ENCODE peak calls at places on chromosomes 4 and X, in eight cellular contexts. One of them, this sample, is unnamed.
A peak's percentile ranks its signal among the peaks of the same experiment; 100 is the strongest.

GRCh38 chr4:39308576-39308975 is 57.6 kb downstream of the RFC1 start:
- DNase-seq in activated CD8-positive, alpha-beta memory T cell treated with anti-CD3 and anti-CD28 coated beads, Interleukin-2, amount 50 U/mL, for 4 hours: no peak
- DNase-seq in hypothalamus: no peak
- DNase-seq in HEK293T: no peak
- DNase-seq in stimulated activated CD4-positive, alpha-beta T cell treated with anti-CD3 and anti-CD28 coated beads, Interleukin-4, amount 100 ng/mL, for 1 hour: no peak
- DNase-seq in kidney tubule cell: no peak
- DNase-seq in hepatocyte: no peak
- DNase-seq in CD8-positive, alpha-beta memory T cell: no peak
- DNase-seq in this sample: no peak

GRCh38 chr4:186823989-186824388 is 100.3 kb upstream of the FAT1 start:
- DNase-seq in activated CD8-positive, alpha-beta memory T cell treated with anti-CD3 and anti-CD28 coated beads, Interleukin-2, amount 50 U/mL, for 4 hours: no peak
- DNase-seq in hypothalamus: no peak
- DNase-seq in HEK293T: no peak
- DNase-seq in stimulated activated CD4-positive, alpha-beta T cell treated with anti-CD3 and anti-CD28 coated beads, Interleukin-4, amount 100 ng/mL, for 1 hour: no peak
- DNase-seq in kidney tubule cell: no peak
- DNase-seq in hepatocyte: no peak
- DNase-seq in CD8-positive, alpha-beta memory T cell: no peak
- DNase-seq in this sample: no peak

GRCh38 chr4:61408163-61408562 is 208.0 kb downstream of the ADGRL3 start:
- DNase-seq in activated CD8-positive, alpha-beta memory T cell treated with anti-CD3 and anti-CD28 coated beads, Interleukin-2, amount 50 U/mL, for 4 hours: no peak
- DNase-seq in hypothalamus: no peak
- DNase-seq in HEK293T: no peak
- DNase-seq in stimulated activated CD4-positive, alpha-beta T cell treated with anti-CD3 and anti-CD28 coated beads, Interleukin-4, amount 100 ng/mL, for 1 hour: no peak
- DNase-seq in kidney tubule cell: no peak
- DNase-seq in hepatocyte: no peak
- DNase-seq in CD8-positive, alpha-beta memory T cell: no peak
- DNase-seq in this sample: no peak

GRCh38 chrX:51902651-51903050 is 9.2 kb downstream of the MAGED1 start:
- DNase-seq in activated CD8-positive, alpha-beta memory T cell treated with anti-CD3 and anti-CD28 coated beads, Interleukin-2, amount 50 U/mL, for 4 hours: no peak
- DNase-seq in hypothalamus: no peak
- DNase-seq in HEK293T: no peak
- DNase-seq in stimulated activated CD4-positive, alpha-beta T cell treated with anti-CD3 and anti-CD28 coated beads, Interleukin-4, amount 100 ng/mL, for 1 hour: no peak
- DNase-seq in kidney tubule cell: no peak
- DNase-seq in hepatocyte: no peak
- DNase-seq in CD8-positive, alpha-beta memory T cell: no peak
- DNase-seq in this sample: no peak

GRCh38 chr4:186792994-186793393 is 69.3 kb upstream of the FAT1 start:
- DNase-seq in activated CD8-positive, alpha-beta memory T cell treated with anti-CD3 and anti-CD28 coated beads, Interleukin-2, amount 50 U/mL, for 4 hours: no peak
- DNase-seq in hypothalamus: no peak
- DNase-seq in HEK293T: no peak
- DNase-seq in stimulated activated CD4-positive, alpha-beta T cell treated with anti-CD3 and anti-CD28 coated beads, Interleukin-4, amount 100 ng/mL, for 1 hour: no peak
- DNase-seq in kidney tubule cell: no peak
- DNase-seq in hepatocyte: no peak
- DNase-seq in CD8-positive, alpha-beta memory T cell: no peak
- DNase-seq in this sample: no peak

GRCh38 chr4:109803924-109804571 is 2.2 kb upstream of the CFI start:
- DNase-seq in activated CD8-positive, alpha-beta memory T cell treated with anti-CD3 and anti-CD28 coated beads, Interleukin-2, amount 50 U/mL, for 4 hours: no peak
- DNase-seq in hypothalamus: no peak
- DNase-seq in HEK293T: peak; percentile 23
- DNase-seq in stimulated activated CD4-positive, alpha-beta T cell treated with anti-CD3 and anti-CD28 coated beads, Interleukin-4, amount 100 ng/mL, for 1 hour: no peak
- DNase-seq in kidney tubule cell: peak; percentile 66
- DNase-seq in hepatocyte: peak; percentile 60
- DNase-seq in CD8-positive, alpha-beta memory T cell: peak; percentile 15
- DNase-seq in this sample: peak; percentile 48

GRCh38 chr4:103018391-103019318 is 850 bp downstream of the SLC9B1 start:
- DNase-seq in activated CD8-positive, alpha-beta memory T cell treated with anti-CD3 and anti-CD28 coated beads, Interleukin-2, amount 50 U/mL, for 4 hours: no peak
- DNase-seq in hypothalamus: no peak
- DNase-seq in HEK293T: peak; percentile 11
- DNase-seq in stimulated activated CD4-positive, alpha-beta T cell treated with anti-CD3 and anti-CD28 coated beads, Interleukin-4, amount 100 ng/mL, for 1 hour: no peak
- DNase-seq in kidney tubule cell: no peak
- DNase-seq in hepatocyte: no peak
- DNase-seq in CD8-positive, alpha-beta memory T cell: no peak
- DNase-seq in this sample: no peak

GRCh38 chr4:133152801-133153526 is 3.9 kb downstream of the PCDH10 start:
- DNase-seq in activated CD8-positive, alpha-beta memory T cell treated with anti-CD3 and anti-CD28 coated beads, Interleukin-2, amount 50 U/mL, for 4 hours: no peak
- DNase-seq in hypothalamus: no peak
- DNase-seq in HEK293T: no peak
- DNase-seq in stimulated activated CD4-positive, alpha-beta T cell treated with anti-CD3 and anti-CD28 coated beads, Interleukin-4, amount 100 ng/mL, for 1 hour: no peak
- DNase-seq in kidney tubule cell: no peak
- DNase-seq in hepatocyte: peak; percentile 23
- DNase-seq in CD8-positive, alpha-beta memory T cell: no peak
- DNase-seq in this sample: no peak

GRCh38 chr4:48493485-48494100 is 3.5 kb downstream of the ZAR1 start:
- DNase-seq in activated CD8-positive, alpha-beta memory T cell treated with anti-CD3 and anti-CD28 coated beads, Interleukin-2, amount 50 U/mL, for 4 hours: no peak
- DNase-seq in hypothalamus: no peak
- DNase-seq in HEK293T: no peak
- DNase-seq in stimulated activated CD4-positive, alpha-beta T cell treated with anti-CD3 and anti-CD28 coated beads, Interleukin-4, amount 100 ng/mL, for 1 hour: no peak
- DNase-seq in kidney tubule cell: no peak
- DNase-seq in hepatocyte: no peak
- DNase-seq in CD8-positive, alpha-beta memory T cell: no peak
- DNase-seq in this sample: no peak

This sample was measured in HT1080.